ENCODE peak calls at places on chromosomes 1 and 21, in eight cellular contexts. Y, B, N, P, X, D, F and U are unnamed samples.

GRCh38 chr1:58545591-58546519 is 671 bp downstream of the OMA1 start:
- DNase-seq in Y (peak; percentile 67), B (peak; percentile 79), F (peak; percentile 54), P (peak; percentile 77), D (peak; percentile 55), N (peak; percentile 79), X (peak; percentile 57), U (peak; percentile 82)

GRCh38 chr1:220803401-220804201 is 16.9 kb downstream of the MTARC1 start:
- DNase-seq in B (no peak), X (no peak), D (no peak), N (no peak), Y (no peak), F (peak; percentile 7), P (no peak), U (peak; percentile 12)

GRCh38 chr1:185224132-185224531 is 67.2 kb downstream of the SWT1 start:
- DNase-seq in F (no peak), N (no peak), X (no peak), Y (no peak), D (no peak), P (no peak), B (no peak), U (no peak)

GRCh38 chr1:62209931-62210595 is 15.4 kb downstream of the L1TD1 start:
- DNase-seq in F (no peak), X (no peak), D (no peak), B (no peak), N (no peak), Y (no peak), P (no peak), U (no peak)

GRCh38 chr1:221294244-221294643 is 415.0 kb downstream of the HLX start:
- DNase-seq in Y (no peak), D (no peak), P (no peak), F (no peak), X (no peak), B (no peak), N (no peak), U (no peak)

GRCh38 chr1:241442686-241443085 is 76.9 kb downstream of the FH start:
- DNase-seq in P (no peak), Y (peak; percentile 7), F (no peak), B (no peak), N (no peak), D (no peak), X (no peak), U (no peak)

GRCh38 chr1:202615501-202616354 is 94.5 kb downstream of the SYT2 start:
- DNase-seq in F (no peak), Y (peak; percentile 84), B (no peak), X (no peak), P (no peak), D (peak; percentile 66), N (no peak), U (no peak)

GRCh38 chr21:28884481-28884880 is 108.2 kb downstream of the LTN1 start:
- DNase-seq in Y (peak; percentile 16), N (no peak), F (peak; percentile 76), B (no peak), X (no peak), D (no peak), P (no peak), U (no peak)

GRCh38 chr1:155681776-155682175 is 6.8 kb downstream of the YY1AP1 start:
- DNase-seq in F (no peak), X (no peak), P (no peak), Y (no peak), D (no peak), B (no peak), N (no peak), U (no peak)

GRCh38 chr1:246567258-246568235 is 1.3 kb downstream of the CNST start:
- DNase-seq in N (no peak), P (no peak), Y (peak; percentile 89), D (no peak), B (no peak), F (no peak), X (no peak), U (no peak)

GRCh38 chr1:14841456-14841855 is 243.0 kb downstream of the KAZN start:
- DNase-seq in F (no peak), P (no peak), N (no peak), X (no peak), Y (no peak), B (no peak), D (no peak), U (no peak)

GRCh38 chr1:12456979-12457378 is 161.0 kb downstream of the DHRS3 start:
- DNase-seq in N (no peak), X (no peak), D (peak; percentile 76), Y (peak; percentile 95), F (no peak), B (no peak), P (no peak), U (no peak)